ENCODE peak calls at places on chromosomes 3 and 15, in five cellular contexts. I is CD8-positive, alpha-beta T cell; V is MM.1S; B is adrenal gland; M is effector memory CD4-positive, alpha-beta T cell. Z is an unnamed sample.

GRCh38 chr3:138188013-138188352 is 882 bp downstream of the ARMC8 start:
- DNase-seq in B (no peak), M (peak; percentile 16), V (no peak), I (no peak), Z (no peak)

GRCh38 chr15:57566840-57567239 is 24.9 kb upstream of the MYZAP start:
- DNase-seq in I (no peak), M (no peak), V (no peak), B (no peak), Z (no peak)

GRCh38 chr3:21754839-21755238 is 3.8 kb upstream of the ZNF385D start:
- DNase-seq in V (no peak), I (no peak), B (no peak), M (no peak), Z (no peak)

GRCh38 chr15:41832875-41833274 is 5.0 kb downstream of the JMJD7 start:
- DNase-seq in V (no peak), I (no peak), B (no peak), M (no peak), Z (no peak)

GRCh38 chr3:119841808-119842471 is 60.0 kb downstream of the NR1I2 start:
- DNase-seq in I (no peak), M (no peak), B (no peak), V (no peak), Z (no peak)

GRCh38 chr3:128845119-128845518 is 34.3 kb upstream of the ACAD9 start:
- DNase-seq in I (no peak), M (no peak), B (no peak), V (no peak), Z (peak; percentile 32)

GRCh38 chr15:36434160-36434559 is 145.3 kb upstream of the CDIN1 start:
- DNase-seq in B (no peak), I (no peak), V (no peak), M (no peak), Z (no peak)

GRCh38 chr15:38750816-38751215 is 186.2 kb upstream of the RASGRP1 start:
- DNase-seq in V (no peak), B (no peak), I (no peak), M (no peak), Z (no peak)

GRCh38 chr3:126267169-126267975 is 87.0 kb upstream of the ALDH1L1 start:
- DNase-seq in M (no peak), V (no peak), B (peak; percentile 41), I (no peak), Z (peak; percentile 86)

GRCh38 chr15:27353837-27354236 is 382.9 kb downstream of the GABRG3 start:
- DNase-seq in M (no peak), V (no peak), B (no peak), I (no peak), Z (no peak)

GRCh38 chr15:51089699-51090098 is 5.0 kb downstream of the TNFAIP8L3 start:
- DNase-seq in I (no peak), V (no peak), M (no peak), B (no peak), Z (no peak)

GRCh38 chr3:39982665-39983357 is 173.4 kb downstream of the MYRIP start:
- DNase-seq in I (no peak), B (no peak), M (no peak), V (no peak), Z (no peak)

GRCh38 chr3:100103558-100104441 is 10.5 kb downstream of the FILIP1L start:
- DNase-seq in V (peak; percentile 80), B (no peak), I (no peak), M (no peak), Z (no peak)

GRCh38 chr3:120524171-120524923 is 71.8 kb upstream of the NDUFB4 start:
- DNase-seq in V (no peak), M (no peak), B (no peak), I (no peak), Z (no peak)

GRCh38 chr3:32510075-32510724 is 7.5 kb upstream of the CMTM6 start:
- DNase-seq in M (peak; percentile 30), B (peak; percentile 73), I (peak; percentile 66), V (peak; percentile 56), Z (peak; percentile 78)

GRCh38 chr15:93974804-93975481 is 256.4 kb upstream of the MCTP2 start:
- DNase-seq in B (no peak), V (peak; percentile 30), I (no peak), M (no peak), Z (no peak)

GRCh38 chr3:32160706-32161105 is 54.3 kb downstream of the GPD1L start:
- DNase-seq in M (no peak), I (no peak), B (no peak), V (no peak), Z (no peak)

GRCh38 chr3:127113571-127113891 is 79.4 kb upstream of the PRR23E start:
- DNase-seq in V (no peak), I (no peak), M (no peak), B (no peak), Z (no peak)

GRCh38 chr3:191148131-191148530 is 50.9 kb upstream of the OSTN start:
- DNase-seq in V (no peak), M (no peak), B (no peak), I (no peak), Z (no peak)

GRCh38 chr15:85542895-85543331 is 162.5 kb downstream of the AKAP13 start:
- DNase-seq in M (no peak), V (no peak), B (no peak), I (no peak), Z (no peak)

GRCh38 chr3:104742044-104742443 is 624.7 kb upstream of the ALCAM start:
- DNase-seq in V (no peak), M (no peak), B (no peak), I (no peak), Z (no peak)

GRCh38 chr3:43710607-43711006 is 19.9 kb downstream of the ABHD5 start:
- DNase-seq in V (no peak), M (no peak), B (no peak), I (no peak), Z (no peak)

GRCh38 chr3:48715179-48715800 is 1.7 kb downstream of the IP6K2 start:
- DNase-seq in B (peak; percentile 47), M (no peak), V (no peak), I (no peak), Z (peak; percentile 40)

GRCh38 chr3:72452745-72453144 is 395.5 kb downstream of the SHQ1 start:
- DNase-seq in M (no peak), I (no peak), B (no peak), V (no peak), Z (no peak)

GRCh38 chr15:40344217-40344616 is 3.5 kb upstream of the CCDC9B start:
- DNase-seq in V (no peak), M (no peak), B (no peak), I (no peak), Z (no peak)

GRCh38 chr15:75532413-75533250 is 46.5 kb downstream of the PTPN9 start:
- DNase-seq in B (peak; percentile 43), I (no peak), M (no peak), V (peak; percentile 19), Z (peak; percentile 64)

GRCh38 chr15:92801412-92801773 is 98.7 kb upstream of the CHD2 start:
- DNase-seq in B (no peak), I (no peak), V (no peak), M (no peak), Z (no peak)

GRCh38 chr3:187261541-187261969 is 30.0 kb downstream of the MASP1 start:
- DNase-seq in I (no peak), V (no peak), B (no peak), M (no peak), Z (no peak)

GRCh38 chr3:188077160-188077812 is 76.7 kb upstream of the LPP start:
- DNase-seq in I (no peak), M (no peak), V (no peak), B (no peak), Z (no peak)

GRCh38 chr3:149384911-149385321 is 7.5 kb upstream of the TM4SF1 start:
- DNase-seq in I (no peak), M (no peak), B (no peak), V (no peak), Z (no peak)

GRCh38 chr15:71294636-71295241 is 179.5 kb downstream of the THSD4 start:
- DNase-seq in M (no peak), B (no peak), V (no peak), I (no peak), Z (no peak)

GRCh38 chr15:24675332-24676144 is at the start of gene NPAP1:
- DNase-seq in B (no peak), I (no peak), M (no peak), V (no peak), Z (no peak)
- H3K4me3 ChIP-seq in B (no peak within 1 kb of the TSS), I (no peak within 1 kb of the TSS), M (no peak within 1 kb of the TSS), V (no peak within 1 kb of the TSS), Z (no peak within 1 kb of the TSS)

GRCh38 chr15:73270366-73271097 is 98.2 kb downstream of the HCN4 start:
- DNase-seq in I (no peak), M (no peak), V (no peak), B (no peak), Z (no peak)

GRCh38 chr15:73273181-73274002 is 95.4 kb downstream of the HCN4 start:
- DNase-seq in M (no peak), B (peak; percentile 53), V (peak; percentile 53), I (peak; percentile 31), Z (peak; percentile 84)

GRCh38 chr15:73264881-73265280 is 103.9 kb downstream of the HCN4 start:
- DNase-seq in B (no peak), V (no peak), I (no peak), M (no peak), Z (no peak)

GRCh38 chr15:73265536-73266153 is 103.1 kb downstream of the HCN4 start:
- DNase-seq in M (peak; percentile 8), B (peak; percentile 16), I (peak; percentile 42), V (peak; percentile 68), Z (peak; percentile 84)

GRCh38 chr15:73268457-73268856 is 100.3 kb downstream of the HCN4 start:
- DNase-seq in M (no peak), I (no peak), V (no peak), B (no peak), Z (no peak)
- H3K27me3 ChIP-seq in M (no peaks in the 10 kb centered on the region), I (no peaks in the 10 kb centered on the region), V (no peaks in the 10 kb centered on the region), B (no peaks in the 10 kb centered on the region), Z (no peaks in the 10 kb centered on the region)

GRCh38 chr3:172315401-172316091 is 132.7 kb downstream of the GHSR start:
- DNase-seq in I (no peak), B (peak; percentile 65), M (no peak), V (peak; percentile 72), Z (no peak)

GRCh38 chr3:172317984-172318383 is 130.3 kb downstream of the GHSR start:
- DNase-seq in B (no peak), V (no peak), M (no peak), I (no peak), Z (no peak)

GRCh38 chr3:172319653-172320052 is 128.6 kb downstream of the GHSR start:
- DNase-seq in B (no peak), I (no peak), V (no peak), M (no peak), Z (no peak)

GRCh38 chr3:172316758-172317157 is 131.5 kb downstream of the GHSR start:
- DNase-seq in B (no peak), I (no peak), V (no peak), M (no peak), Z (no peak)

GRCh38 chr3:172317481-172317880 is 130.8 kb downstream of the GHSR start:
- DNase-seq in B (no peak), M (no peak), I (no peak), V (no peak), Z (no peak)
- H3K36me3 ChIP-seq in B (no peaks in the 10 kb centered on the region), M (peaks cover 3% of the 10 kb centered on the region), I (no peaks in the 10 kb centered on the region), V (peaks cover 3% of the 10 kb centered on the region), Z (no peaks in the 10 kb centered on the region)

DNA sequence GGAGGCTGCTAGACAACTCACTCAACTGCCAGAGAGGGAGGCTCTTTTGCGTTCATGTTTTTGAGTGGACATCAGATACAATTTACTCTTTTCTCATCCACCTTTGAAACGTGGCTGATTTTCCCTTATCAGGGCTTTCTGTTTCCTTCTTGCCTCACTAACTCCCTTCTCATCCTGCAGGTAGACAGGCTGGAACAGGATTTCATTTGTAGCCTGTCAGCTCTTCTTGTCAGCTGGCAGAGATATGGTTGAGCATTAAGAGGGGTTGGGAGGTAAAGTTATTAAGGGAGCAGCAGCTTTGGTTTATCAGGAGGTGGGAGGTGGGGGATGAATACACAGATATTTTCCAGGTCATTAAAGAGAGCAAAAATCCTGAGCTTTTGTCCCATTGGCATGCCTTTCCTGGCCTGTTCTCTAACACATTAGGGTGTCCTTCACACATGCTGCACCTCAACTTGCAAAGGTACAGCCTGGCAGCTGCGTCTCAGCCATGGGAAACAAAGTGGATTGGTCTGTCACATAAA is 73.5 kb downstream of the PPM1L start:
- DNase-seq in V (no peak), M (no peak), B (no peak), I (no peak), Z (no peak)
- H3K4me3 ChIP-seq in V (no peak overlapping the region), M (no peak overlapping the region), B (no peak overlapping the region), I (no peak overlapping the region), Z (no peak overlapping the region)

Z was measured in HAP-1.